ENCODE peak calls at places on chromosomes 11 and 22, in four cellular contexts. Q is HCT116, J is Panc1, C is testis. R is an unnamed sample.

GRCh38 chr22:47659467-47660302 is 897.2 kb downstream of the TBC1D22A start:
- DNase-seq in Q (no peak), J (no peak), C (no peak), R (no peak)

GRCh38 chr11:113736323-113736722 is 30.2 kb upstream of the TMPRSS5 start:
- DNase-seq in Q (no peak), J (no peak), C (no peak), R (no peak)

GRCh38 chr11:120136356-120136755 is 1.6 kb downstream of the TRIM29 start:
- DNase-seq in Q (no peak), J (no peak), C (peak; percentile 2), R (peak; percentile 5)

GRCh38 chr11:58963551-58964075 is 24.3 kb downstream of the GLYATL1 start:
- DNase-seq in Q (no peak), J (no peak), C (peak; percentile 19), R (peak; percentile 65)

GRCh38 chr11:36699271-36699670 is 101.2 kb upstream of the RAG2 start:
- DNase-seq in Q (no peak), J (no peak), C (no peak), R (no peak)

GRCh38 chr11:107102692-107103463 is 84.6 kb upstream of the GUCY1A2 start:
- DNase-seq in Q (no peak), J (no peak), C (no peak), R (peak; percentile 9)

GRCh38 chr11:118012083-118012669 is 26.0 kb downstream of the IL10RA start:
- DNase-seq in Q (no peak), J (no peak), C (peak; percentile 24), R (peak; percentile 28)

GRCh38 chr11:89361738-89362137 is 129.4 kb downstream of the NOX4 start:
- DNase-seq in Q (no peak), J (no peak), C (no peak), R (no peak)

GRCh38 chr11:28139848-28140415 is 31.7 kb downstream of the METTL15 start:
- DNase-seq in Q (no peak), J (no peak), C (no peak), R (no peak)

DNA sequence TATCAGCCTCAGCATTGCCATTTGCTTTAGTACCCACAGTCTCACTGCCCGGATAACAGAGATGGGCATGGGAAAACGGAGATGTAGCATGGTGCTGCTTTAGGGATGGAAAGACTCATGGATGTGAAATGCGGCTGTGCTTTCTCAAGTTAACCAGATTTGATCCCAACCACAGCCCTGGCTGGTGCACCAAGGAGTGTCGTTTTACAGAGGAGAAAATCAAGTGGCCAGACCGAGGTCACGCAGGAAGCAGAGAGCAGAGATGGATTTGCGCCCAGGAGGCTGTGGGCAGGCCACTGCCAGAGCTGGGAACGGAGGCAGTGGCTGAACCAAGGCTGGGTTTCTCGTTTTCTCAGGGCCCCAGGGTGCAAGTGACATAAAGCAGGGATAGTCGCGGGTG is 9.0 kb downstream of the MB start:
- DNase-seq in Q (no peak), J (no peak), C (no peak), R (no peak)
- H3K4me1 ChIP-seq in Q (peaks cover 6% of the 10 kb centered on the region), J (peaks cover 49% of the 10 kb centered on the region), C (peaks cover 6% of the 10 kb centered on the region), R (peaks cover 18% of the 10 kb centered on the region)

GRCh38 chr11:24925091-24925490 is 428.2 kb downstream of the LUZP2 start:
- DNase-seq in Q (no peak), J (no peak), C (no peak), R (no peak)
- H3K4me3 ChIP-seq in Q (no peak overlapping the region), J (no peak overlapping the region), C (no peak overlapping the region), R (no peak overlapping the region)

GRCh38 chr11:129996113-129996870 is 6.3 kb downstream of the PRDM10 start:
- DNase-seq in Q (no peak), J (no peak), C (no peak), R (no peak)

GRCh38 chr11:129995163-129995562 is 7.5 kb downstream of the PRDM10 start:
- DNase-seq in Q (no peak), J (no peak), C (no peak), R (no peak)

GRCh38 chr11:129987950-129988349 is 14.7 kb downstream of the PRDM10 start:
- DNase-seq in Q (no peak), J (no peak), C (no peak), R (no peak)

GRCh38 chr11:129989437-129989836 is 13.2 kb downstream of the PRDM10 start:
- DNase-seq in Q (no peak), J (no peak), C (no peak), R (no peak)

GRCh38 chr11:129992161-129992944 is 10.3 kb downstream of the PRDM10 start:
- DNase-seq in Q (peak; percentile 48), J (no peak), C (no peak), R (peak; percentile 80)
- TF ChIP-seq CTCF in Q (peak; percentile 50), J (no peak), C (no peak), R (peak; percentile 68)

GRCh38 chr22:17775781-17776470 is 1.7 kb upstream of the BID start:
- DNase-seq in Q (no peak), J (no peak), C (no peak), R (no peak)

GRCh38 chr22:17773606-17774205 is 563 bp downstream of the BID start:
- DNase-seq in Q (no peak), J (no peak), C (peak; percentile 48), R (peak; percentile 52)

GRCh38 chr22:17774206-17774927 is at the start of gene BID:
- DNase-seq in Q (no peak), J (no peak), C (no peak), R (peak; percentile 62)

GRCh38 chr22:17772963-17773605 is 1.2 kb downstream of the BID start:
- DNase-seq in Q (no peak), J (no peak), C (no peak), R (peak; percentile 35)

GRCh38 chr22:17774928-17775675 is 833 bp upstream of the BID start:
- DNase-seq in Q (no peak), J (no peak), C (no peak), R (no peak)
- H3K4me1 ChIP-seq in Q (peaks cover 19% of the 10 kb centered on the region), J (peaks cover 29% of the 10 kb centered on the region), C (peaks cover 5% of the 10 kb centered on the region), R (peaks cover 13% of the 10 kb centered on the region)

GRCh38 chr22:26513852-26514251 is 1.6 kb upstream of the TFIP11 start:
- DNase-seq in Q (no peak), J (no peak), C (no peak), R (no peak)
- H3K4me3 ChIP-seq in Q (peak overlapping the region; percentile 94), J (no peak overlapping the region), C (no peak overlapping the region), R (no peak overlapping the region)

GRCh38 chr22:39458443-39459083 is 1.8 kb downstream of the MGAT3 start:
- DNase-seq in Q (no peak), J (no peak), C (no peak), R (no peak)

GRCh38 chr22:39457047-39457545 is 284 bp downstream of the MGAT3 start:
- DNase-seq in Q (no peak), J (no peak), C (no peak), R (no peak)

GRCh38 chr22:39456262-39457046 is at the start of gene MGAT3:
- DNase-seq in Q (no peak), J (no peak), C (peak; percentile 48), R (no peak)

GRCh38 chr22:39459681-39460080 is 2.9 kb downstream of the MGAT3 start:
- DNase-seq in Q (no peak), J (no peak), C (no peak), R (no peak)

GRCh38 chr22:39457546-39458442 is 982 bp downstream of the MGAT3 start:
- DNase-seq in Q (no peak), J (no peak), C (peak; percentile 43), R (no peak)
- TF ChIP-seq CTCF in Q (no peak), J (no peak), C (no peak), R (no peak)

GRCh38 chr22:26675687-26676273 is 18.4 kb downstream of the MIAT start:
- DNase-seq in Q (no peak), J (no peak), C (no peak), R (no peak)
- H3K4me1 ChIP-seq in Q (peaks cover 15% of the 10 kb centered on the region), J (no peaks in the 10 kb centered on the region), C (peaks cover 10% of the 10 kb centered on the region), R (peaks cover 29% of the 10 kb centered on the region)

DNA sequence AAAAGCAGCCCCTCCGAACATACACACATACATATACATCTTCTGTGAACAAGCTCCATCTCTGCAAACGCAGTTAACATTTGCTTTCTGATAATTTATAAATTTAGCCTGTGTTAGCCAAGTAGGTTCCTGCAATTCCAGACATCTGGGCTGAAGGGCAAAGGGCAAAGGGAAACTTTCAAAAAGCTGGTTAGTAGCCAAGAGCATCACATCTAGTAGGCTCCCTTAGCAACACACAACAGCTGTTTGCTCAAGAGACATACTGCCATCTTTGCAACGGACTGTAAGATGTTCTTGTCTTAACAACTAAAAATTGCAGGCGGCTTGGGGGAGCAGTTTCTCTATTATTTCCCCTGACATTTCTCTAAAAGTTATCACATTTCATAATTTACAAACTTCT is 134.9 kb downstream of the RBFOX2 start:
- DNase-seq in Q (no peak), J (no peak), C (peak; percentile 26), R (no peak)
- H3K4me3 ChIP-seq in Q (no peak overlapping the region), J (no peak overlapping the region), C (peak overlapping the region; percentile 40), R (no peak overlapping the region)

GRCh38 chr11:93196816-93197382 is 892 bp downstream of the SLC36A4 start:
- DNase-seq in Q (peak; percentile 8), J (no peak), C (no peak), R (no peak)
- TF ChIP-seq CTCF in Q (peak; percentile 31), J (peak; percentile 49), C (peak; percentile 32), R (peak; percentile 33)